ENCODE peak calls at places on chromosomes 12 and 14, in five cellular contexts. One of them, this sample, is unnamed.

GRCh38 chr12:27212861-27213260 is 31.2 kb upstream of the STK38L start:
- DNase-seq in AG04449: no peak
- DNase-seq in choroid plexus epithelial cell: no peak
- DNase-seq in H7: no peak
- DNase-seq in endothelial cell of umbilical vein: no peak
- DNase-seq in this sample: no peak

GRCh38 chr12:110965574-110965973 is 45.2 kb upstream of the MYL2 start:
- DNase-seq in AG04449: no peak
- DNase-seq in choroid plexus epithelial cell: no peak
- DNase-seq in H7: peak; percentile 42
- DNase-seq in endothelial cell of umbilical vein: no peak
- DNase-seq in this sample: no peak

GRCh38 chr12:176321-177181 is 37.4 kb downstream of the SLC6A12 start:
- DNase-seq in AG04449: no peak
- DNase-seq in choroid plexus epithelial cell: peak; percentile 50
- DNase-seq in H7: no peak
- DNase-seq in endothelial cell of umbilical vein: no peak
- DNase-seq in this sample: no peak

GRCh38 chr12:13530966-13531365 is 334.4 kb downstream of the EMP1 start:
- DNase-seq in AG04449: no peak
- DNase-seq in choroid plexus epithelial cell: no peak
- DNase-seq in H7: no peak
- DNase-seq in endothelial cell of umbilical vein: no peak
- DNase-seq in this sample: no peak

GRCh38 chr12:93785262-93786010 is 108.3 kb downstream of the CRADD start:
- DNase-seq in AG04449: no peak
- DNase-seq in choroid plexus epithelial cell: peak; percentile 96
- DNase-seq in H7: no peak
- DNase-seq in endothelial cell of umbilical vein: peak; percentile 90
- DNase-seq in this sample: peak; percentile 93

GRCh38 chr14:52267501-52268190 is at the start of gene PTGDR:
- DNase-seq in AG04449: no peak
- DNase-seq in choroid plexus epithelial cell: peak; percentile 15
- DNase-seq in H7: peak; percentile 70
- DNase-seq in endothelial cell of umbilical vein: no peak
- DNase-seq in this sample: no peak

GRCh38 chr12:131089526-131090253 is 136.0 kb downstream of the ADGRD1 start:
- DNase-seq in AG04449: no peak
- DNase-seq in choroid plexus epithelial cell: no peak
- DNase-seq in H7: peak; percentile 27
- DNase-seq in endothelial cell of umbilical vein: no peak
- DNase-seq in this sample: no peak

GRCh38 chr12:90515199-90516175 is 439.5 kb downstream of the CCER1 start:
- DNase-seq in AG04449: peak; percentile 7
- DNase-seq in choroid plexus epithelial cell: peak; percentile 56
- DNase-seq in H7: no peak
- DNase-seq in endothelial cell of umbilical vein: peak; percentile 86
- DNase-seq in this sample: peak; percentile 9

GRCh38 chr12:4270016-4270669 is 3.4 kb upstream of the CCND2 start:
- DNase-seq in AG04449: no peak
- DNase-seq in choroid plexus epithelial cell: no peak
- DNase-seq in H7: peak; percentile 53
- DNase-seq in endothelial cell of umbilical vein: no peak
- DNase-seq in this sample: no peak

GRCh38 chr14:56724013-56724412 is 86.3 kb downstream of the OTX2 start:
- DNase-seq in AG04449: no peak
- DNase-seq in choroid plexus epithelial cell: no peak
- DNase-seq in H7: no peak
- DNase-seq in endothelial cell of umbilical vein: no peak
- DNase-seq in this sample: no peak

GRCh38 chr12:32546272-32546671 is 132.8 kb upstream of the DNM1L start:
- DNase-seq in AG04449: no peak
- DNase-seq in choroid plexus epithelial cell: no peak
- DNase-seq in H7: no peak
- DNase-seq in endothelial cell of umbilical vein: no peak
- DNase-seq in this sample: no peak

GRCh38 chr14:77124345-77125274 is 17.0 kb downstream of the ZDHHC22 start:
- DNase-seq in AG04449: no peak
- DNase-seq in choroid plexus epithelial cell: peak; percentile 44
- DNase-seq in H7: peak; percentile 90
- DNase-seq in endothelial cell of umbilical vein: peak; percentile 53
- DNase-seq in this sample: no peak

GRCh38 chr14:24418492-24418873 is 11.0 kb downstream of the CBLN3 start:
- DNase-seq in AG04449: no peak
- DNase-seq in choroid plexus epithelial cell: no peak
- DNase-seq in H7: no peak
- DNase-seq in endothelial cell of umbilical vein: peak; percentile 78
- DNase-seq in this sample: no peak

GRCh38 chr12:110896559-110896958 is 23.8 kb downstream of the MYL2 start:
- DNase-seq in AG04449: no peak
- DNase-seq in choroid plexus epithelial cell: no peak
- DNase-seq in H7: no peak
- DNase-seq in endothelial cell of umbilical vein: no peak
- DNase-seq in this sample: no peak

GRCh38 chr14:60328588-60328987 is 79.6 kb downstream of the PPM1A start:
- DNase-seq in AG04449: no peak
- DNase-seq in choroid plexus epithelial cell: no peak
- DNase-seq in H7: peak; percentile 67
- DNase-seq in endothelial cell of umbilical vein: no peak
- DNase-seq in this sample: no peak

GRCh38 chr12:9223830-9224229 is 15.6 kb upstream of the PZP start:
- DNase-seq in AG04449: no peak
- DNase-seq in choroid plexus epithelial cell: no peak
- DNase-seq in H7: no peak
- DNase-seq in endothelial cell of umbilical vein: no peak
- DNase-seq in this sample: no peak

GRCh38 chr14:85439696-85440328 is 90.1 kb upstream of the FLRT2 start:
- DNase-seq in AG04449: peak; percentile 58
- DNase-seq in choroid plexus epithelial cell: peak; percentile 59
- DNase-seq in H7: no peak
- DNase-seq in endothelial cell of umbilical vein: peak; percentile 42
- DNase-seq in this sample: peak; percentile 47

GRCh38 chr14:76904100-76904739 is 78.0 kb downstream of the LRRC74A start:
- DNase-seq in AG04449: peak; percentile 66
- DNase-seq in choroid plexus epithelial cell: peak; percentile 85
- DNase-seq in H7: no peak
- DNase-seq in endothelial cell of umbilical vein: no peak
- DNase-seq in this sample: peak; percentile 81

GRCh38 chr12:88184196-88184595 is 42.1 kb downstream of the TMTC3 start:
- DNase-seq in AG04449: no peak
- DNase-seq in choroid plexus epithelial cell: no peak
- DNase-seq in H7: no peak
- DNase-seq in endothelial cell of umbilical vein: no peak
- DNase-seq in this sample: no peak

GRCh38 chr12:2467447-2468195 is 327.1 kb upstream of the FKBP4 start:
- DNase-seq in AG04449: no peak
- DNase-seq in choroid plexus epithelial cell: no peak
- DNase-seq in H7: no peak
- DNase-seq in endothelial cell of umbilical vein: no peak
- DNase-seq in this sample: no peak

GRCh38 chr14:56858422-56858821 is 48.1 kb upstream of the OTX2 start:
- DNase-seq in AG04449: no peak
- DNase-seq in choroid plexus epithelial cell: no peak
- DNase-seq in H7: no peak
- DNase-seq in endothelial cell of umbilical vein: no peak
- DNase-seq in this sample: no peak

GRCh38 chr14:36942522-36943245 is 229.7 kb downstream of the SLC25A21 start:
- DNase-seq in AG04449: no peak
- DNase-seq in choroid plexus epithelial cell: peak; percentile 55
- DNase-seq in H7: no peak
- DNase-seq in endothelial cell of umbilical vein: no peak
- DNase-seq in this sample: no peak

GRCh38 chr14:100155881-100156645 is 3.4 kb downstream of the DEGS2 start:
- DNase-seq in AG04449: no peak
- DNase-seq in choroid plexus epithelial cell: no peak
- DNase-seq in H7: no peak
- DNase-seq in endothelial cell of umbilical vein: no peak
- DNase-seq in this sample: no peak

GRCh38 chr14:74621556-74621955 is 9.5 kb upstream of the LTBP2 start:
- DNase-seq in AG04449: no peak
- DNase-seq in choroid plexus epithelial cell: no peak
- DNase-seq in H7: no peak
- DNase-seq in endothelial cell of umbilical vein: no peak
- DNase-seq in this sample: no peak

GRCh38 chr12:24047345-24047744 is 97.9 kb upstream of the SOX5 start:
- DNase-seq in AG04449: no peak
- DNase-seq in choroid plexus epithelial cell: peak; percentile 35
- DNase-seq in H7: no peak
- DNase-seq in endothelial cell of umbilical vein: no peak
- DNase-seq in this sample: no peak

GRCh38 chr14:103027451-103027850 is 29.9 kb downstream of the CDC42BPB start:
- DNase-seq in AG04449: no peak
- DNase-seq in choroid plexus epithelial cell: no peak
- DNase-seq in H7: no peak
- DNase-seq in endothelial cell of umbilical vein: no peak
- DNase-seq in this sample: no peak

GRCh38 chr14:103026988-103027387 is 30.4 kb downstream of the CDC42BPB start:
- DNase-seq in AG04449: no peak
- DNase-seq in choroid plexus epithelial cell: no peak
- DNase-seq in H7: no peak
- DNase-seq in endothelial cell of umbilical vein: no peak
- DNase-seq in this sample: no peak

GRCh38 chr14:103021817-103022668 is 35.3 kb downstream of the CDC42BPB start:
- DNase-seq in AG04449: no peak
- DNase-seq in choroid plexus epithelial cell: peak; percentile 53
- DNase-seq in H7: peak; percentile 43
- DNase-seq in endothelial cell of umbilical vein: no peak
- DNase-seq in this sample: no peak

GRCh38 chr14:103022669-103023044 is 34.7 kb downstream of the CDC42BPB start:
- DNase-seq in AG04449: no peak
- DNase-seq in choroid plexus epithelial cell: peak; percentile 50
- DNase-seq in H7: peak; percentile 53
- DNase-seq in endothelial cell of umbilical vein: no peak
- DNase-seq in this sample: no peak

DNA sequence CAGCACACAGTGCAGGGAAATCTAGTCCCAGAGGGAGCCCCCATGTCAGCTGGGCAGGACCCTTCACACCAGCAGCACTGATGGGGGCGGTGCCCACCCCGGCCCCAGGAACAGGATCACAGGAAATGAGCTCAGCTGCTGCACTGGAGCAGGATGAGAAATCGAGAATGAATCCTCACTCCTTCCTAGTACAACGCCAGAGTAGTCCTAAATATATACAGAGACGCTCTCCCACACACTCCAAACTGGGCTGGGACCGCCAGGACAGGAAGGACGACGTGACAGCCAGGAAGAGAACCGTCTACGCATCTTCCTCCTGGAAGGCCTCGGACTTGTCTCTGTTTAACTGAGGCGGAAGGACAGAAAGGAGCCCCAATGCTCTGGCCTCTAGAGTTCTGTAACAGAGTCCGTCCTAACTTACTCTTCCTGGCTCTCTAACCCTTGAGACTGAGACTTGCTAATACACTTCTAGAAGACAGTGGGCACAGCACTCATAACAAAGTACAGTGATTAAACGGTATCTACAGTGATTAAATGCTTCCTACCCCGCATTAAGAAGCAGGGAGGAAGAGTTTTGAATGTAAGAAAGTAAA is 33.4 kb downstream of the CDC42BPB start:
- DNase-seq in AG04449: no peak
- DNase-seq in choroid plexus epithelial cell: peak; percentile 60
- DNase-seq in H7: peak; percentile 41
- DNase-seq in endothelial cell of umbilical vein: peak; percentile 80
- DNase-seq in this sample: peak; percentile 53
- H3K4me3 ChIP-seq in AG04449: peak overlapping the region; percentile 15
- H3K4me3 ChIP-seq in choroid plexus epithelial cell: peak overlapping the region; percentile 43
- H3K4me3 ChIP-seq in H7: no peak overlapping the region
- H3K4me3 ChIP-seq in endothelial cell of umbilical vein: peak overlapping the region; percentile 61
- H3K4me3 ChIP-seq in this sample: peak overlapping the region; percentile 37

DNA sequence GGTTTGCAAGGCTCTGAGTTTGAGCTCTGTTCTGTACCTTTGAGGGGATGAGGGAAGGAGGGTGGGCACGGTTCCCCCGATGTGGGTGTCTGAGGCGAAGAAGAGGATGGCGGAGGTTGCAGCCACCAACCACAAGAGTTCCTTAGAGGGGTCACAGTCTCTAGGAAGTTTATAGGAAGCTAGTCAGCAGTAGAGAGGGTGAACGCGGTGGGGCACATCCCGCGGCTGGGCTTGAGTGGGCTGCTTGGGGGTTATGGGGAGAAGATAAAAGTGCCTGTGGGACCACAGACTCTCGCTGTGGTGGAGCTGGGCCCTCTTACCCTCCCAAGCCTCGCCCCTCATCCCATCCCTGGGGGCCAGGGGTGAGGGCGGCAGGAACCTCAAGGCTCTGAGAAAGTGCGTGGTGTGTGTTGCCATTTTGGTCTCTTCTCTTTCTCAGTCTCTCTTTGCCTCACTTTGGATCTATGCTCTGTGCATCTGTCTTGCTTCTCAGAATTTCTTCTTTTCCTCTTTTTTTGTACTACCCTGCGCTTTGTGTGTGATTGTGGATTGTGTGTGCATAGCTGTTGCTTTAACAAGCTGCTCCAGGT is 2.7 kb downstream of the CD4 start:
- DNase-seq in AG04449: no peak
- DNase-seq in choroid plexus epithelial cell: no peak
- DNase-seq in H7: peak; percentile 28
- DNase-seq in endothelial cell of umbilical vein: no peak
- DNase-seq in this sample: no peak
- H3K4me3 ChIP-seq in AG04449: no peak overlapping the region
- H3K4me3 ChIP-seq in choroid plexus epithelial cell: no peak overlapping the region
- H3K4me3 ChIP-seq in H7: no peak overlapping the region
- H3K4me3 ChIP-seq in endothelial cell of umbilical vein: no peak overlapping the region
- H3K4me3 ChIP-seq in this sample: no peak overlapping the region

GRCh38 chr12:49811961-49812401 is 16.2 kb downstream of the NCKAP5L start:
- DNase-seq in AG04449: no peak
- DNase-seq in choroid plexus epithelial cell: no peak
- DNase-seq in H7: no peak
- DNase-seq in endothelial cell of umbilical vein: no peak
- DNase-seq in this sample: no peak
- H3K4me3 ChIP-seq in AG04449: no peak overlapping the region
- H3K4me3 ChIP-seq in choroid plexus epithelial cell: no peak overlapping the region
- H3K4me3 ChIP-seq in H7: no peak overlapping the region
- H3K4me3 ChIP-seq in endothelial cell of umbilical vein: no peak overlapping the region
- H3K4me3 ChIP-seq in this sample: no peak overlapping the region

GRCh38 chr14:20626274-20626673 is 15.2 kb downstream of the OR6S1 start:
- DNase-seq in AG04449: no peak
- DNase-seq in choroid plexus epithelial cell: no peak
- DNase-seq in H7: no peak
- DNase-seq in endothelial cell of umbilical vein: no peak
- DNase-seq in this sample: no peak
- H3K4me3 ChIP-seq in AG04449: no peak overlapping the region
- H3K4me3 ChIP-seq in choroid plexus epithelial cell: no peak overlapping the region
- H3K4me3 ChIP-seq in H7: peak overlapping the region; percentile 55
- H3K4me3 ChIP-seq in endothelial cell of umbilical vein: no peak overlapping the region
- H3K4me3 ChIP-seq in this sample: peak overlapping the region; percentile 50

DNA sequence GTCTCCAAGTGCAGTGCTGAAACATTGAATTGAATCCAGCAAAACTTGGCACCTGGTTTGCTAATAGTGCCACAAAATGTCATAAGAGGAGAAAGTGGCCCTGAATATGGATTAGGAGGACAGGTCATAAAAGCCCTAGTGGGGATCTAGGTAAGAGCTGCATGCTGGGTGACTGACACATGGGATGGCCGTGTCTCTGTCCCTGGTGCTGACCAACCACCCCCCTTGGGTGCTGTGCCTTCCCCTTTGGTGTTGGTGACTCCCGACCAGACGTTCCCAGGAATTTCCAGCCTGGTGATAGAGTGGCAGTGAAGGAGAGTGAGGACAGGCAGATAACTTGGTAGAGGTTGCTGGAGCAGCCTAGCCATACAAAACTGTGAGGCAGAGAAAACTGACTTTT is 142.8 kb downstream of the VRK1 start:
- DNase-seq in AG04449: no peak
- DNase-seq in choroid plexus epithelial cell: no peak
- DNase-seq in H7: peak; percentile 60
- DNase-seq in endothelial cell of umbilical vein: no peak
- DNase-seq in this sample: no peak
- H3K4me3 ChIP-seq in AG04449: no peak overlapping the region
- H3K4me3 ChIP-seq in choroid plexus epithelial cell: no peak overlapping the region
- H3K4me3 ChIP-seq in H7: no peak overlapping the region
- H3K4me3 ChIP-seq in endothelial cell of umbilical vein: no peak overlapping the region
- H3K4me3 ChIP-seq in this sample: no peak overlapping the region

This sample was measured in skeletal muscle cell.